ENCODE peak calls at places on chromosome 18, in nine cellular contexts. M, J, A, O, Q, Z, E, B and L are unnamed samples.

GRCh38 chr18:32450026-32450681 is 20.5 kb downstream of the GAREM1 start:
- DNase-seq in M (no peak), O (peak; percentile 7), E (no peak), A (no peak), B (no peak), J (no peak), Z (no peak), Q (no peak), L (no peak)

GRCh38 chr18:46311491-46311890 is 207.3 kb downstream of the HAUS1 start:
- DNase-seq in E (no peak), A (no peak), O (no peak), Q (no peak), Z (no peak), J (no peak), B (no peak), M (no peak), L (no peak)

GRCh38 chr18:50279752-50280151 is 1.6 kb downstream of the MBD1 start:
- DNase-seq in B (no peak), A (no peak), M (no peak), E (no peak), J (no peak), Z (no peak), O (no peak), Q (no peak), L (no peak)

GRCh38 chr18:44955825-44956224 is 275.1 kb downstream of the SETBP1 start:
- DNase-seq in O (no peak), E (no peak), J (no peak), A (no peak), M (no peak), B (no peak), Q (peak; percentile 32), Z (no peak), L (no peak)

GRCh38 chr18:53004798-53005197 is 664.8 kb downstream of the DCC start:
- DNase-seq in Q (no peak), E (no peak), O (peak; percentile 7), J (no peak), M (no peak), A (no peak), Z (no peak), B (no peak), L (no peak)

GRCh38 chr18:59954746-59955145 is 55.0 kb downstream of the PMAIP1 start:
- DNase-seq in O (no peak), E (no peak), Z (no peak), B (no peak), M (peak; percentile 15), Q (peak; percentile 52), J (no peak), A (peak; percentile 84), L (no peak)

GRCh38 chr18:13726972-13727331 is 479 bp downstream of the RNMT start:
- DNase-seq in O (peak; percentile 34), Z (no peak), A (no peak), M (peak; percentile 43), B (peak; percentile 85), E (no peak), Q (peak; percentile 83), J (peak; percentile 24), L (peak; percentile 45)

GRCh38 chr18:79323471-79323870 is 72.3 kb upstream of the NFATC1 start:
- DNase-seq in A (no peak), M (no peak), Z (no peak), B (no peak), J (no peak), Q (no peak), E (no peak), O (no peak), L (no peak)

GRCh38 chr18:50193796-50194622 is 938 bp downstream of the MYO5B start:
- DNase-seq in B (no peak), O (no peak), E (no peak), A (no peak), Q (no peak), M (no peak), Z (peak; percentile 11), J (peak; percentile 20), L (no peak)

GRCh38 chr18:73409242-73409641 is 541.5 kb upstream of the NETO1 start:
- DNase-seq in A (no peak), J (no peak), M (no peak), Z (no peak), Q (no peak), E (no peak), B (no peak), O (no peak), L (no peak)

GRCh38 chr18:40431071-40431998 is 1523.7 kb upstream of the PIK3C3 start:
- DNase-seq in Z (no peak), J (no peak), O (no peak), Q (no peak), E (no peak), B (no peak), A (no peak), M (no peak), L (no peak)
- H3K27ac ChIP-seq in Z (no peak overlapping the region), J (no peak overlapping the region), O (no peak overlapping the region), Q (no peak overlapping the region), E (no peak overlapping the region), B (no peak overlapping the region), A (no peak overlapping the region), M (no peak overlapping the region), L (no peak overlapping the region)

GRCh38 chr18:10420561-10421352 is 33.7 kb upstream of the APCDD1 start:
- DNase-seq in E (no peak), A (no peak), O (no peak), J (no peak), Z (no peak), Q (peak; percentile 77), M (no peak), B (no peak), L (no peak)

GRCh38 chr18:10419420-10420103 is 34.9 kb upstream of the APCDD1 start:
- DNase-seq in B (no peak), E (no peak), Z (no peak), M (no peak), J (no peak), O (no peak), A (no peak), Q (peak; percentile 52), L (no peak)

GRCh38 chr18:10417679-10418078 is 36.8 kb upstream of the APCDD1 start:
- DNase-seq in B (no peak), J (no peak), E (no peak), A (no peak), M (no peak), O (no peak), Z (no peak), Q (no peak), L (no peak)

GRCh38 chr18:10417191-10417590 is 37.2 kb upstream of the APCDD1 start:
- DNase-seq in O (no peak), Q (no peak), B (no peak), E (no peak), A (no peak), M (no peak), Z (no peak), J (peak; percentile 91), L (no peak)

DNA sequence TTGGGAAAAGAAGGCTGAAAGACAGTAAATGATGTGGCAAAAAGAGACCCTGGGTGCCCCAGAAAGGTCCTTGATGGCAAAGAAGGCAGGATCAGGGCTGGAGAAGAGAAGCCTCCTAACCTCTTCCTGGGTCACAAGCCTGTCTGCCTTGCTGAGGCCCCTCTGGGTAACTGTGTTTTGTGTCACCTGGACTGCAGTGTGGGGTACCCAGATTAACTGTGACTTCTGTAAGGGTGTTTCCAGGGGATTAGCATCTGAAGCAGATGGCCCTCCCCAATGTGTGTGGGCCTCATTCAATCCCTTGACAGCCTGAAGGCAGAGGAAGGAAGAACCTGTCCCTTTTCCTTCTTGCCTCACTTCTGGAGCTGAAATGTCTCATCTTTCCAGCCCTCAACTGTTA is 35.6 kb upstream of the APCDD1 start:
- DNase-seq in E (no peak), Q (no peak), J (no peak), M (no peak), A (no peak), O (no peak), Z (no peak), B (no peak), L (no peak)
- H3K27ac ChIP-seq in E (no peak overlapping the region), Q (no peak overlapping the region), J (peak overlapping the region; percentile 34), M (no peak overlapping the region), A (no peak overlapping the region), O (no peak overlapping the region), Z (no peak overlapping the region), B (no peak overlapping the region), L (no peak overlapping the region)

GRCh38 chr18:48623468-48624220 is 84.8 kb downstream of the CTIF start:
- DNase-seq in Z (no peak), E (no peak), J (no peak), O (no peak), B (no peak), M (no peak), A (no peak), Q (peak; percentile 86), L (no peak)
- H3K27ac ChIP-seq in Z (no peak overlapping the region), E (no peak overlapping the region), J (peak overlapping the region; percentile 58), O (no peak overlapping the region), B (peak overlapping the region; percentile 84), M (no peak overlapping the region), A (no peak overlapping the region), Q (peak overlapping the region; percentile 83), L (no peak overlapping the region)

DNA sequence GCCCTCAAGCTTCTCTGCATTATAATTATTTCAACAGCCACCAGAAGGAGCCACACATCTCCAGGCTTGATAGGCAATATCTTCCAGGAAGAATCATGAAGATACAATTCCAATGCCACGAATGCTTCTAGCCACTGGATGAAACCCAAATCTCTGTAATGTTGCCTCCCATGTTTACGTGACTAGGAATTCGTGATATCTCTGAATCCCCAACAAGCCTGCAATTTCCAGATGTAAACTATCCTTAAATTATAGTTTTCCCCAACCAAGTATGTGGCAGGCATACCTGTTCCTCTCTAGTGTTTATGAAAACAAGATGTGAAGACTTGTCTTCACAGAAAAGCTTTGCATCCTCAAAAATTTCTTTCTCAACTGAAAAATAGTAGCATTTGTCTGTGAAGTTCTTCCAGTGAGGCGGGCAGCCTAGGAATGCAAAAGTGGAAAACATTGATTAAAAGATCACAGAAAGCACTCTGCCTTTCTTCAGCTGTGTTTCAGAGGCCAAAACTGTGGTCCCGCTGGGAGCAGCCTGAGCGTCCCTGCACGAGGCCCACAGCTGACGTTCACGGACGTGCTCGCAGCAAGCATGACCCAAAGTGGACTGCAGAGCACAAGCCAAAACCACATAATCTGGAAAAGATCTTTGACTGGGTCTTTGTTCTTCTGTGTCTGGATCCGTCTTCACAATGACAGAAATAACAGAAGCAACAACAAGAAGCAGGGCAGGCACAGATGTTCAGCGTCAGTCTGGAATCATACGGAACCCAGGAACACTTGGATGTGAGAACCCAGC is 65.1 kb upstream of the THOC1 start:
- DNase-seq in J (peak; percentile 23), Z (no peak), M (no peak), E (peak; percentile 77), A (no peak), B (peak; percentile 86), Q (no peak), O (no peak), L (no peak)
- H3K27ac ChIP-seq in J (no peak overlapping the region), Z (no peak overlapping the region), M (no peak overlapping the region), E (no peak overlapping the region), A (no peak overlapping the region), B (no peak overlapping the region), Q (no peak overlapping the region), O (no peak overlapping the region), L (peak overlapping the region; percentile 21)

GRCh38 chr18:10839401-10839800 is 310.0 kb downstream of the PIEZO2 start:
- DNase-seq in Q (no peak), E (no peak), B (no peak), J (no peak), O (no peak), M (no peak), Z (no peak), A (no peak), L (no peak)
- H3K27ac ChIP-seq in Q (no peak overlapping the region), E (no peak overlapping the region), B (no peak overlapping the region), J (no peak overlapping the region), O (no peak overlapping the region), M (no peak overlapping the region), Z (no peak overlapping the region), A (no peak overlapping the region), L (no peak overlapping the region)